ENCODE peak calls at places on chromosomes 1 and 21, in nine cellular contexts. F is AG08396; J is NCI-H1092; V is stimulated activated CD4-positive, alpha-beta T cell treated with anti-CD3 and anti-CD28 coated beads, Interleukin-12 subunit alpha, Interleukin-12 subunit beta, amount 100 ng/mL, for 4 hours; C is ELR; Z is HuH-7.5; O is activated gamma-delta T cell treated with anti-CD3 and anti-CD28 coated beads, Interleukin-2, amount 50 U/mL, for 16 hours; B is CD8-positive, alpha-beta T cell; L is amniotic epithelial cell. H is an unnamed sample.

GRCh38 chr21:31972622-31973021 is 99.8 kb downstream of the HUNK start:
- DNase-seq in L (no peak), J (no peak), V (no peak), O (no peak), B (no peak), C (no peak), Z (no peak), F (no peak), H (no peak)

GRCh38 chr1:31084782-31085569 is 19.5 kb upstream of the PUM1 start:
- DNase-seq in V (no peak), C (no peak), B (no peak), J (no peak), L (no peak), O (no peak), F (no peak), Z (no peak), H (no peak)

GRCh38 chr21:33864150-33864549 is 51.5 kb downstream of the ATP5PO start:
- DNase-seq in Z (no peak), O (no peak), V (no peak), C (no peak), B (no peak), F (no peak), L (no peak), J (no peak), H (no peak)

GRCh38 chr1:28412731-28413130 is 43.2 kb downstream of the PHACTR4 start:
- DNase-seq in Z (no peak), B (no peak), C (no peak), J (no peak), F (no peak), V (no peak), L (peak; percentile 72), O (no peak), H (no peak)

GRCh38 chr1:24713176-24713575 is 32.1 kb upstream of the CLIC4 start:
- DNase-seq in Z (no peak), J (no peak), V (no peak), C (peak; percentile 71), L (peak; percentile 59), B (no peak), F (no peak), O (no peak), H (no peak)

GRCh38 chr1:34794001-34794789 is 1.4 kb downstream of the GJA4 start:
- DNase-seq in B (no peak), Z (no peak), J (no peak), V (no peak), O (no peak), L (no peak), F (no peak), C (no peak), H (no peak)

GRCh38 chr1:42484382-42484781 is 21.3 kb downstream of the CCDC30 start:
- DNase-seq in V (no peak), O (no peak), C (peak; percentile 92), Z (no peak), J (no peak), L (peak; percentile 91), F (peak; percentile 36), B (no peak), H (no peak)

GRCh38 chr1:198650506-198650905 is 11.7 kb downstream of the PTPRC start:
- DNase-seq in Z (no peak), F (no peak), V (no peak), O (no peak), C (no peak), B (no peak), L (no peak), J (no peak), H (no peak)

GRCh38 chr1:99603699-99604595 is 42.0 kb upstream of the PALMD start:
- DNase-seq in L (peak; percentile 38), C (no peak), Z (no peak), V (no peak), O (no peak), J (no peak), F (no peak), B (no peak), H (no peak)

GRCh38 chr1:109910123-109910962 is at the start of gene CSF1:
- DNase-seq in B (peak; percentile 55), J (no peak), V (peak; percentile 67), Z (peak; percentile 62), F (peak; percentile 88), L (peak; percentile 88), O (peak; percentile 58), C (peak; percentile 73), H (peak; percentile 40)

GRCh38 chr1:2862441-2863148 is 61.1 kb upstream of the TTC34 start:
- DNase-seq in F (no peak), V (no peak), Z (no peak), L (no peak), B (no peak), O (no peak), J (no peak), C (no peak), H (no peak)

GRCh38 chr21:45528981-45529784 is 13.1 kb downstream of the SLC19A1 start:
- DNase-seq in B (no peak), L (no peak), J (no peak), Z (no peak), F (no peak), V (no peak), C (no peak), O (no peak), H (no peak)

GRCh38 chr1:225998560-225999226 is 450 bp downstream of the SDE2 start:
- DNase-seq in L (peak; percentile 37), C (peak; percentile 62), Z (no peak), V (no peak), O (no peak), J (no peak), F (peak; percentile 55), B (no peak), H (no peak)

GRCh38 chr1:9653195-9653782 is 1.8 kb downstream of the PIK3CD start:
- DNase-seq in B (peak; percentile 24), O (peak; percentile 31), L (no peak), Z (no peak), J (no peak), C (no peak), F (no peak), V (no peak), H (no peak)

GRCh38 chr1:224544711-224545110 is 71.4 kb upstream of the CNIH3 start:
- DNase-seq in C (no peak), Z (no peak), F (no peak), O (no peak), L (no peak), B (no peak), J (no peak), V (no peak), H (no peak)

GRCh38 chr1:1120866-1121563 is 5.1 kb upstream of the C1orf159 start:
- DNase-seq in F (no peak), L (no peak), B (no peak), O (no peak), V (no peak), Z (no peak), C (no peak), J (no peak), H (no peak)

GRCh38 chr1:40076895-40077312 is 20.1 kb downstream of the PPT1 start:
- DNase-seq in V (no peak), J (no peak), C (peak; percentile 87), O (no peak), B (no peak), Z (no peak), F (peak; percentile 23), L (peak; percentile 90), H (no peak)

GRCh38 chr1:201713093-201713810 is 115.7 kb upstream of the IPO9 start:
- DNase-seq in C (peak; percentile 99), Z (no peak), O (no peak), L (peak; percentile 99), B (no peak), F (peak; percentile 90), J (no peak), V (no peak), H (peak; percentile 64)

GRCh38 chr1:220809704-220810103 is 23.0 kb downstream of the MTARC1 start:
- DNase-seq in Z (no peak), J (no peak), C (no peak), L (no peak), O (no peak), V (no peak), F (no peak), B (no peak), H (no peak)

GRCh38 chr1:1285102-1285571 is 4.9 kb downstream of the SCNN1D start:
- DNase-seq in Z (no peak), B (no peak), V (no peak), C (no peak), L (no peak), J (no peak), O (no peak), F (no peak), H (no peak)

GRCh38 chr1:55699151-55699695 is 484.1 kb upstream of the USP24 start:
- DNase-seq in C (no peak), L (no peak), O (no peak), V (no peak), J (no peak), F (no peak), Z (no peak), B (no peak), H (no peak)

GRCh38 chr1:39238476-39238875 is 34.0 kb downstream of the MACF1 start:
- DNase-seq in Z (no peak), C (peak; percentile 63), F (peak; percentile 66), L (peak; percentile 75), V (no peak), B (no peak), J (no peak), O (no peak), H (peak; percentile 75)

GRCh38 chr1:17734609-17735008 is 20.5 kb upstream of the ACTL8 start:
- DNase-seq in L (no peak), O (no peak), B (no peak), Z (no peak), F (no peak), C (no peak), J (no peak), V (no peak), H (no peak)